ENCODE peak calls at places on chromosomes 12 and 14, in nine cellular contexts. G is left ventricle myocardium inferior, R is B cell, I is stomach, J is AG04449, D is pulmonary artery endothelial cell, K is endodermal cell, M is HS-5, Q is H9. V is an unnamed sample.

GRCh38 chr12:88057994-88058718 is 29.0 kb upstream of the C12orf50 start:
- DNase-seq in Q (no peak), K (no peak), I (no peak), G (peak; percentile 42), M (no peak), J (no peak), D (no peak), R (no peak), V (peak; percentile 25)

GRCh38 chr14:90715993-90716392 is 100.2 kb downstream of the TTC7B start:
- DNase-seq in I (no peak), R (no peak), D (no peak), M (no peak), G (no peak), J (no peak), Q (no peak), K (no peak), V (no peak)

GRCh38 chr14:96666088-96666487 is 131.1 kb upstream of the VRK1 start:
- DNase-seq in K (no peak), J (no peak), M (no peak), R (no peak), I (no peak), Q (no peak), D (no peak), G (no peak), V (no peak)

GRCh38 chr12:20477691-20478090 is 109.4 kb downstream of the PDE3A start:
- DNase-seq in K (no peak), J (no peak), M (no peak), I (no peak), D (no peak), G (no peak), R (no peak), Q (no peak), V (no peak)

GRCh38 chr12:120413901-120414695 is 23.8 kb upstream of the COX6A1 start:
- DNase-seq in I (peak; percentile 73), J (no peak), M (no peak), G (no peak), Q (peak; percentile 96), D (no peak), R (no peak), K (peak; percentile 95), V (no peak)

GRCh38 chr12:23579257-23579656 is 370.2 kb downstream of the SOX5 start:
- DNase-seq in K (no peak), M (no peak), J (no peak), R (no peak), G (no peak), D (no peak), I (no peak), Q (no peak), V (no peak)

GRCh38 chr14:86296173-86296572 is 766.2 kb downstream of the FLRT2 start:
- DNase-seq in D (no peak), G (no peak), K (no peak), J (peak; percentile 83), R (peak; percentile 3), Q (no peak), M (peak; percentile 2), I (no peak), V (peak; percentile 1)

GRCh38 chr14:103382375-103382774 is 2.8 kb upstream of the MARK3 start:
- DNase-seq in K (no peak), R (no peak), Q (no peak), M (no peak), J (peak; percentile 40), I (no peak), G (no peak), D (no peak), V (no peak)

GRCh38 chr12:56574210-56574609 is 52.6 kb downstream of the RBMS2 start:
- DNase-seq in I (no peak), K (no peak), G (no peak), J (no peak), D (no peak), M (no peak), R (no peak), Q (no peak), V (no peak)

GRCh38 chr12:95548056-95548538 is 3.2 kb downstream of the USP44 start:
- DNase-seq in R (no peak), D (no peak), M (no peak), J (no peak), G (peak; percentile 18), Q (peak; percentile 61), K (peak; percentile 88), I (peak; percentile 29), V (no peak)

GRCh38 chr12:100234591-100235304 is 32.1 kb downstream of the DEPDC4 start:
- DNase-seq in K (no peak), Q (no peak), G (no peak), M (no peak), I (no peak), D (peak; percentile 5), J (peak; percentile 31), R (peak; percentile 22), V (peak; percentile 21)

GRCh38 chr14:50719911-50720759 is 52.0 kb upstream of the SAV1 start:
- DNase-seq in M (no peak), D (no peak), Q (no peak), K (no peak), G (no peak), I (no peak), R (no peak), J (no peak), V (no peak)

GRCh38 chr14:92988786-92989755 is 66.1 kb downstream of the CHGA start:
- DNase-seq in I (no peak), D (no peak), K (no peak), M (no peak), G (no peak), R (no peak), Q (no peak), J (no peak), V (no peak)

GRCh38 chr12:104219908-104220404 is 4.4 kb downstream of the TXNRD1 start:
- DNase-seq in R (no peak), J (peak; percentile 34), D (peak; percentile 69), G (no peak), Q (no peak), K (no peak), I (peak; percentile 55), M (peak; percentile 83), V (peak; percentile 39)

GRCh38 chr12:29241821-29242591 is 92.9 kb downstream of the FAR2 start:
- DNase-seq in R (no peak), I (peak; percentile 45), M (peak; percentile 49), K (peak; percentile 81), G (no peak), D (peak; percentile 48), Q (no peak), J (peak; percentile 77), V (peak; percentile 76)

GRCh38 chr12:66066071-66066928 is 64.2 kb downstream of the LLPH start:
- DNase-seq in M (no peak), J (peak; percentile 36), D (no peak), I (no peak), R (no peak), K (peak; percentile 60), Q (no peak), G (no peak), V (no peak)

GRCh38 chr12:31323466-31324115 is 2.4 kb downstream of the SINHCAF start:
- DNase-seq in Q (peak; percentile 50), D (no peak), J (no peak), M (no peak), K (no peak), G (peak; percentile 22), I (peak; percentile 51), R (peak; percentile 82), V (no peak)